ENCODE peak calls at places on chromosomes 11 and 22, in ten cellular contexts. U is cardiac fibroblast, I is cardiac muscle cell, Q is neural progenitor cell, G is fibroblast of lung, Z is dorsolateral prefrontal cortex, O is AG04450, Y is prostate gland, B is uterus, F is epithelial cell of esophagus. P is an unnamed sample.

GRCh38 chr11:29318134-29318845 is 698.5 kb downstream of the KCNA4 start:
- DNase-seq in G (peak), F (peak), U (no peak), Z (no peak), B (no peak), Y (no peak), O (no peak), Q (no peak), I (no peak), P (peak)

GRCh38 chr11:62264004-62264403 is 6.0 kb upstream of the SCGB2A2 start:
- DNase-seq in G (no peak), Z (no peak), U (no peak), O (no peak), I (no peak), Y (no peak), F (peak), Q (no peak), B (no peak), P (no peak)

GRCh38 chr11:86749376-86749775 is 51.0 kb upstream of the PRSS23 start:
- DNase-seq in Y (no peak), Z (no peak), Q (peak), B (no peak), F (no peak), I (no peak), U (no peak), O (no peak), G (no peak), P (no peak)

GRCh38 chr11:72959998-72960731 is 146.0 kb downstream of the ATG16L2 start:
- DNase-seq in Q (no peak), U (no peak), G (no peak), Y (no peak), F (no peak), B (no peak), Z (no peak), O (no peak), I (no peak), P (no peak)

GRCh38 chr11:44760917-44761545 is 34.3 kb downstream of the TSPAN18 start:
- DNase-seq in U (peak), Y (no peak), Q (peak), Z (no peak), B (peak), O (peak), F (peak), I (peak), G (peak), P (peak)

GRCh38 chr11:112656772-112657428 is 304.3 kb upstream of the NCAM1 start:
- DNase-seq in Y (no peak), B (no peak), F (peak), Q (no peak), Z (peak), G (peak), I (peak), O (no peak), U (peak), P (peak)

GRCh38 chr11:10379433-10379832 is 74.6 kb downstream of the ADM start:
- DNase-seq in I (peak), O (no peak), U (peak), F (peak), Y (no peak), G (peak), Z (no peak), B (no peak), Q (no peak), P (peak)

GRCh38 chr11:11641581-11641980 is 19.8 kb upstream of the GALNT18 start:
- DNase-seq in G (no peak), Q (no peak), U (no peak), Y (no peak), O (no peak), Z (no peak), F (peak), I (peak), B (no peak), P (no peak)

GRCh38 chr11:60310407-60310998 is 16.6 kb upstream of the MS4A6E start:
- DNase-seq in Q (no peak), B (no peak), O (no peak), I (no peak), Z (peak), F (no peak), Y (no peak), G (no peak), U (no peak), P (no peak)

GRCh38 chr22:46517255-46517761 is 20.1 kb downstream of the CELSR1 start:
- DNase-seq in Y (no peak), I (no peak), B (no peak), G (no peak), O (no peak), Z (no peak), Q (no peak), U (no peak), F (no peak), P (no peak)

GRCh38 chr22:38203855-38204497 is 2.2 kb downstream of the MAFF start:
- DNase-seq in B (no peak), O (no peak), I (no peak), Z (no peak), F (no peak), G (peak), U (no peak), Y (no peak), Q (no peak), P (no peak)

GRCh38 chr22:47419239-47419638 is 656.8 kb downstream of the TBC1D22A start:
- DNase-seq in Y (no peak), F (no peak), O (no peak), G (no peak), B (no peak), Z (no peak), Q (no peak), I (no peak), U (no peak), P (no peak)

GRCh38 chr11:5252280-5253265 is 2.0 kb downstream of the HBG2 start:
- DNase-seq in Y (no peak), F (no peak), G (no peak), I (no peak), B (no peak), O (no peak), U (no peak), Z (no peak), Q (no peak), P (no peak)

GRCh38 chr22:29642694-29643093 is 39.3 kb downstream of the NF2 start:
- DNase-seq in Z (no peak), Y (no peak), F (no peak), O (no peak), I (no peak), B (no peak), U (no peak), G (no peak), Q (no peak), P (no peak)

GRCh38 chr11:107705027-107705426 is 6.8 kb downstream of the SLN start:
- DNase-seq in O (peak), F (peak), I (peak), U (peak), B (no peak), Q (no peak), Y (no peak), Z (no peak), G (peak), P (peak)

GRCh38 chr11:122441702-122442092 is 213.8 kb upstream of the UBASH3B start:
- DNase-seq in G (no peak), U (peak), Y (no peak), Q (no peak), O (no peak), Z (no peak), I (peak), F (no peak), B (no peak), P (no peak)
- H3K4me3 ChIP-seq in G (peak), U (no peak), Y (no peak), Q (peak), O (peak), Z (peak), I (no peak), F (no peak), B (peak), P (peak)

GRCh38 chr11:63749624-63750023 is 19.0 kb downstream of the ZFTA start:
- DNase-seq in Y (no peak), I (no peak), Z (no peak), O (no peak), B (no peak), Q (no peak), G (no peak), U (no peak), F (no peak), P (no peak)

GRCh38 chr11:63747006-63747405 is 21.6 kb downstream of the ZFTA start:
- DNase-seq in B (no peak), Y (no peak), Z (no peak), O (peak), I (no peak), Q (no peak), U (peak), G (no peak), F (peak), P (peak)

GRCh38 chr11:63745304-63746170 is 23.0 kb downstream of the ZFTA start:
- DNase-seq in Z (no peak), Q (no peak), O (no peak), Y (no peak), G (no peak), F (no peak), B (no peak), I (peak), U (peak), P (no peak)
- TF ChIP-seq CTCF in Z (no peak), Q (peak), O (peak), Y (no peak), G (peak), F (peak), B (no peak), I (peak), U (no peak), P (peak)

DNA sequence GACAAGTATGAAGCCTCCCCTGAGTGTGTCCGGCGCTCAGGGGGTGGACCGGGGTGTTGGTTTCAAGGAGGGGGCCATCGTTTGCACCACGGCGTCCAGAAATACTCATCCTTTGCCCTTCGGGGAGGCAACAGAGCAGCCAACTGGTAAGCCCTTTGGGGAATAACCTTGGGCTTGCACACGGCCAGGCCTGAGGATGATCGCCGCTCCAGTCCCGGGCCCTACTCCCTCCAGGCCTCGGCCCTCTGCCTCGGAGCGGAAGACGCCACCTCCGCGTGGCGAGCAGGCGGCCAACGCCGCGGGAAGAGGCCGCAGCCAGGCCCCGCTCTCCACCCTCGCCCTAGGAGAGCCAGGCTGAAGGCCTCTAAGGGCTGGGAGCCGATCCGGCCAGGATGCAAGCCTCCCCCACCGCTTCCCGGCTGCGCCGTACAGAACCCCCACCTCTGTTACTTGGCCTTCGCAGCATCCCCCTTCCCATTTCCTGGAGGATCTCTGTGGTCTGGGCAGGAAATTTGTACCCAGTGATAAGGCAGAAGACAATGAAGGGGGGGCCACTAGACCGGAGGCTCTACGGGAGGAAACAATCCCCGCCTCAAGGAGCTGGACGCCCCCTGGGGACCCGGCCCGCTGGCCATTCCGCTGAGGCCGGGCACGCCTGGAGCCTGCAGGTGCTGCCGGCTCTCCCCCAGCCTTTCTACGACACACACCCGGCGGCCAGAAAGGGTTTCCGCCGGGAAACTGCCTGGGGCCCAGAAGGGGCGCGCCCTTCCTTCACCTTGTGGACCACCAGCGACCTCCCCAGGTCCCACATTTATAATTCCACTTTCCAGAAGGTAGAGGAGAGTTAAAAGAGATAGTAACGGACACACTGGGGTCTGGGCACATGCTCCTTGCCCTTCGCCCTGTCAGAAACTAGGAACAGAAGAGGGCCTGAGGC is 2.6 kb downstream of the ESAM start:
- DNase-seq in I (peak), O (no peak), F (no peak), G (no peak), Z (no peak), U (peak), Q (peak), Y (no peak), B (peak), P (no peak)
- H3K4me3 ChIP-seq in I (no peak), O (no peak), F (no peak), G (no peak), Z (peak), U (no peak), Q (peak), Y (no peak), B (peak), P (no peak)

GRCh38 chr11:89477175-89477574 is 14.0 kb downstream of the NOX4 start:
- DNase-seq in F (peak), I (no peak), B (no peak), O (no peak), Z (no peak), Y (no peak), U (no peak), G (no peak), Q (peak), P (no peak)
- TF ChIP-seq CTCF in F (peak), I (no peak), B (no peak), O (no peak), Z (no peak), Y (no peak), U (no peak), G (no peak), Q (no peak), P (no peak)

P was measured in AG10803.